ENCODE peak calls at places on chromosomes 13 and 19, in four cellular contexts. F, Y, S and A are unnamed samples.

GRCh38 chr19:37078717-37079032 is 442 bp downstream of the ZNF420 start:
- DNase-seq in F (no peak), Y (no peak), S (no peak), A (peak; percentile 1)

GRCh38 chr19:41792513-41793413 is 3.6 kb upstream of the CEACAM3 start:
- DNase-seq in F (no peak), Y (peak; percentile 15), S (peak; percentile 39), A (peak; percentile 31)

GRCh38 chr19:42285546-42285945 is 16.4 kb upstream of the PRR19 start:
- DNase-seq in F (no peak), Y (no peak), S (no peak), A (no peak)

GRCh38 chr19:51323481-51323891 is 12.0 kb downstream of the IGLON5 start:
- DNase-seq in F (no peak), Y (no peak), S (no peak), A (no peak)

GRCh38 chr13:79936368-79937136 is 404.4 kb downstream of the SPRY2 start:
- DNase-seq in F (peak; percentile 99), Y (peak; percentile 99), S (peak; percentile 97), A (peak; percentile 98)

GRCh38 chr19:48636859-48637448 is at the start of gene DBP:
- DNase-seq in F (no peak), Y (no peak), S (no peak), A (no peak)

GRCh38 chr19:2544576-2545415 is 68.9 kb downstream of the GADD45B start:
- DNase-seq in F (no peak), Y (no peak), S (no peak), A (no peak)

GRCh38 chr19:46495789-46496099 is at the start of gene PNMA8B:
- DNase-seq in F (peak; percentile 67), Y (peak; percentile 34), S (peak; percentile 27), A (no peak)

GRCh38 chr13:49023441-49023840 is 47.7 kb downstream of the FNDC3A start:
- DNase-seq in F (peak; percentile 34), Y (peak; percentile 18), S (peak; percentile 47), A (peak; percentile 71)

GRCh38 chr13:42333613-42334328 is 61.8 kb downstream of the AKAP11 start:
- DNase-seq in F (peak; percentile 70), Y (peak; percentile 29), S (peak; percentile 42), A (peak; percentile 56)

GRCh38 chr13:90717451-90717936 is 630.0 kb upstream of the MIR17HG start:
- DNase-seq in F (peak; percentile 82), Y (peak; percentile 40), S (peak; percentile 46), A (peak; percentile 93)

GRCh38 chr13:95920485-95920884 is 132.7 kb downstream of the UGGT2 start:
- DNase-seq in F (no peak), Y (no peak), S (no peak), A (no peak)

GRCh38 chr13:112619730-112620639 is 32.0 kb upstream of the TUBGCP3 start:
- DNase-seq in F (peak; percentile 56), Y (no peak), S (no peak), A (peak; percentile 14)

GRCh38 chr19:9885077-9885552 is 50.0 kb downstream of the PIN1 start:
- DNase-seq in F (peak; percentile 10), Y (peak; percentile 40), S (peak; percentile 66), A (peak; percentile 10)

GRCh38 chr13:113187263-113187669 is 21.2 kb downstream of the PCID2 start:
- DNase-seq in F (peak; percentile 99), Y (peak; percentile 100), S (peak; percentile 99), A (peak; percentile 97)

GRCh38 chr19:36245210-36246005 is 30.5 kb downstream of the ZNF146 start:
- DNase-seq in F (no peak), Y (no peak), S (no peak), A (no peak)

GRCh38 chr19:19750842-19751790 is 18.2 kb upstream of the ZNF14 start:
- DNase-seq in F (no peak), Y (no peak), S (no peak), A (no peak)

GRCh38 chr19:46351241-46352041 is 4.6 kb downstream of the PPP5C start:
- DNase-seq in F (peak; percentile 68), Y (peak; percentile 63), S (peak; percentile 91), A (peak; percentile 46)

GRCh38 chr19:19115954-19116353 is 22.3 kb downstream of the TMEM161A start:
- DNase-seq in F (no peak), Y (no peak), S (no peak), A (no peak)

GRCh38 chr19:40576181-40576584 is 490 bp upstream of the SHKBP1 start:
- DNase-seq in F (no peak), Y (no peak), S (no peak), A (no peak)

GRCh38 chr13:86087241-86087640 is 288.0 kb upstream of the SLITRK6 start:
- DNase-seq in F (no peak), Y (no peak), S (no peak), A (no peak)